ENCODE peak calls at places on chromosomes 5 and 9, in four cellular contexts. X is K562, W is HCT116, A is HepG2. S is an unnamed sample.
A peak's percentile ranks its signal among the peaks of the same experiment; 100 is the strongest.

GRCh38 chr5:149702607-149702952 is 27.5 kb upstream of the PPARGC1B start:
- DNase-seq in X (no peak), W (no peak), A (no peak), S (no peak)

GRCh38 chr5:27353970-27354369 is 315.6 kb upstream of the CDH9 start:
- DNase-seq in X (no peak), W (no peak), A (no peak), S (no peak)

GRCh38 chr5:57884346-57885102 is 401.9 kb upstream of the ACTBL2 start:
- DNase-seq in X (no peak), W (no peak), A (no peak), S (no peak)

GRCh38 chr9:12817702-12818101 is 42.9 kb downstream of the LURAP1L start:
- DNase-seq in X (no peak), W (peak; percentile 57), A (peak; percentile 76), S (no peak)

GRCh38 chr5:44275329-44275728 is 113.9 kb downstream of the FGF10 start:
- DNase-seq in X (no peak), W (no peak), A (no peak), S (no peak)

GRCh38 chr9:93297659-93298497 is 113.9 kb downstream of the WNK2 start:
- DNase-seq in X (peak; percentile 8), W (no peak), A (no peak), S (no peak)

GRCh38 chr5:107736608-107737007 is 65.9 kb upstream of the EFNA5 start:
- DNase-seq in X (no peak), W (no peak), A (no peak), S (no peak)

GRCh38 chr9:113151696-113152630 is 1.2 kb downstream of the SLC31A2 start:
- DNase-seq in X (no peak), W (no peak), A (no peak), S (no peak)

GRCh38 chr9:22682536-22683392 is 236.1 kb downstream of the DMRTA1 start:
- DNase-seq in X (no peak), W (no peak), A (no peak), S (peak; percentile 18)

GRCh38 chr9:130988905-130989304 is 20.1 kb upstream of the LAMC3 start:
- DNase-seq in X (peak; percentile 69), W (no peak), A (no peak), S (no peak)

GRCh38 chr5:38078161-38078560 is 180.2 kb upstream of the EGFLAM start:
- DNase-seq in X (no peak), W (no peak), A (peak; percentile 10), S (no peak)

GRCh38 chr9:91207481-91207888 is 154.2 kb downstream of the AUH start:
- DNase-seq in X (no peak), W (no peak), A (peak; percentile 87), S (no peak)

GRCh38 chr5:102223542-102224444 is 72.3 kb downstream of the SLCO4C1 start:
- DNase-seq in X (peak; percentile 11), W (peak; percentile 41), A (peak; percentile 68), S (peak; percentile 22)

GRCh38 chr5:73170522-73170921 is 2.5 kb upstream of the TMEM174 start:
- DNase-seq in X (peak; percentile 33), W (peak; percentile 8), A (peak; percentile 19), S (no peak)

GRCh38 chr5:141050622-141051525 is at the start of gene PCDHB1:
- DNase-seq in X (no peak), W (no peak), A (no peak), S (no peak)

GRCh38 chr9:97933573-97933972 is 4.4 kb downstream of the HEMGN start:
- DNase-seq in X (no peak), W (no peak), A (no peak), S (no peak)

GRCh38 chr9:133691659-133692363 is 46.3 kb downstream of the SARDH start:
- DNase-seq in X (no peak), W (no peak), A (no peak), S (no peak)

GRCh38 chr5:62621280-62621679 is 42.7 kb downstream of the LRRC70 start:
- DNase-seq in X (peak; percentile 52), W (no peak), A (no peak), S (no peak)

GRCh38 chr5:172486912-172487311 is 32.6 kb upstream of the SH3PXD2B start:
- DNase-seq in X (no peak), W (no peak), A (no peak), S (no peak)

GRCh38 chr5:10564838-10565784 is 1.2 kb downstream of the ANKRD33B start:
- DNase-seq in X (peak; percentile 31), W (no peak), A (no peak), S (no peak)

GRCh38 chr9:36928210-36928609 is 105.9 kb downstream of the PAX5 start:
- DNase-seq in X (no peak), W (no peak), A (no peak), S (no peak)

GRCh38 chr5:36900279-36900678 is 23.7 kb downstream of the NIPBL start:
- DNase-seq in X (no peak), W (no peak), A (no peak), S (no peak)

GRCh38 chr5:160129841-160130240 is 10.6 kb upstream of the PWWP2A start:
- DNase-seq in X (no peak), W (no peak), A (no peak), S (no peak)

GRCh38 chr9:113795811-113796392 is 80.2 kb upstream of the ZNF618 start:
- DNase-seq in X (no peak), W (no peak), A (no peak), S (no peak)

GRCh38 chr5:72531496-72532190 is 24.4 kb upstream of the ZNF366 start:
- DNase-seq in X (no peak), W (no peak), A (no peak), S (no peak)

GRCh38 chr5:74570250-74570649 is 70.3 kb downstream of the ENC1 start:
- DNase-seq in X (no peak), W (no peak), A (no peak), S (no peak)

GRCh38 chr5:14588145-14588544 is 6.6 kb downstream of the OTULINL start:
- DNase-seq in X (no peak), W (no peak), A (no peak), S (no peak)

GRCh38 chr5:98605010-98605425 is 168.4 kb upstream of the RGMB start:
- DNase-seq in X (no peak), W (no peak), A (no peak), S (no peak)

GRCh38 chr5:108788142-108788541 is 40.4 kb downstream of the FER start:
- DNase-seq in X (no peak), W (no peak), A (no peak), S (no peak)

GRCh38 chr5:16160706-16161105 is 18.9 kb downstream of the MARCHF11 start:
- DNase-seq in X (peak; percentile 55), W (peak; percentile 12), A (peak; percentile 60), S (peak; percentile 51)

GRCh38 chr9:17630531-17630949 is 51.7 kb downstream of the SH3GL2 start:
- DNase-seq in X (no peak), W (no peak), A (no peak), S (no peak)

GRCh38 chr5:151288180-151288579 is 15.4 kb downstream of the SLC36A3 start:
- DNase-seq in X (no peak), W (peak; percentile 41), A (peak; percentile 6), S (no peak)

GRCh38 chr9:105877719-105878118 is 183.4 kb downstream of the TMEM38B start:
- DNase-seq in X (no peak), W (no peak), A (no peak), S (no peak)
- H3K27me3 ChIP-seq in X (no peaks in the 10 kb centered on the region), W (no peaks in the 10 kb centered on the region), A (peaks cover 1% of the 10 kb centered on the region), S (no peaks in the 10 kb centered on the region)

DNA sequence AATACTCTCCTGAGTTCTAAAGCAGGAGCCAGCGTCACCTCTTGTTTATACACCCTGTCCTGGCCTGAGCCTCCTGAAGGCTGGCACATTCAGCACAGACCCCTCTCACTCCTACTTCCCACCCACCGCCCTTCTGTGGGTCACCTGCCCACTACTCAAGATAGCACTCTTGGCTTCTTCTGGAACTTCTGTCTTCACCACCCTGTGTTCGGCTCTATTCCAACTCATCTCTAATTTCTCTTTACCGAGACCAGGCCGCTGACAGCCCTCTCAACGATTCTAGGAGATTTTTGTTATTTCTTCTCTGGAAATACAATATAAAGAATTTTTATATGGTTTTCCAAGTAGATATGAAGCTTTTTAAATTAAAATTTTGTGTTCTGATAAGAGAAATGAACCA is 57.4 kb downstream of the IRF1 start:
- DNase-seq in X (no peak), W (no peak), A (no peak), S (no peak)
- H3K4me1 ChIP-seq in X (peaks cover 18% of the 10 kb centered on the region), W (peaks cover 20% of the 10 kb centered on the region), A (peaks cover 36% of the 10 kb centered on the region), S (peaks cover 10% of the 10 kb centered on the region)

GRCh38 chr5:127046343-127047072 is 16.1 kb upstream of the MARCHF3 start:
- DNase-seq in X (no peak), W (no peak), A (no peak), S (no peak)
- TF ChIP-seq TCF7L2 in X (no peak), W (no peak), A (no peak), S (no peak)

GRCh38 chr5:176618783-176619182 is 8.8 kb upstream of the GPRIN1 start:
- DNase-seq in X (no peak), W (no peak), A (no peak), S (no peak)
- H3K27me3 ChIP-seq in X (peaks cover 19% of the 10 kb centered on the region), W (no peaks in the 10 kb centered on the region), A (peaks cover 8% of the 10 kb centered on the region), S (no peaks in the 10 kb centered on the region)

S was measured in Panc1.